ENCODE peak calls at places on chromosomes 5 and 9, in four cellular contexts. E, X, T and F are unnamed samples.

GRCh38 chr5:31362931-31363568 is 168.8 kb downstream of the DROSHA start:
- DNase-seq in X (no peak), T (no peak), E (no peak), F (no peak)

GRCh38 chr5:133735346-133735745 is 123.0 kb upstream of the FSTL4 start:
- DNase-seq in T (peak), E (peak), X (peak), F (no peak)

GRCh38 chr9:4740373-4740622 is 704 bp downstream of the AK3 start:
- DNase-seq in X (no peak), E (peak), T (no peak), F (no peak)

GRCh38 chr9:36548454-36548853 is 24.2 kb upstream of the MELK start:
- DNase-seq in T (no peak), X (no peak), E (no peak), F (no peak)

GRCh38 chr5:113022661-113023060 is 46.1 kb downstream of the DCP2 start:
- DNase-seq in X (no peak), E (no peak), T (no peak), F (no peak)

GRCh38 chr9:126534431-126535186 is 79.1 kb upstream of the LMX1B start:
- DNase-seq in T (no peak), X (no peak), E (no peak), F (no peak)

GRCh38 chr9:12771891-12772290 is 2.9 kb upstream of the LURAP1L start:
- DNase-seq in T (peak), E (no peak), X (no peak), F (no peak)

GRCh38 chr5:78008356-78008967 is 232.3 kb upstream of the TBCA start:
- DNase-seq in X (peak), E (peak), T (peak), F (peak)

GRCh38 chr9:95876595-95876994 is 1.1 kb downstream of the ERCC6L2 start:
- DNase-seq in E (peak), X (no peak), T (no peak), F (no peak)

GRCh38 chr9:90774682-90775081 is 26.9 kb upstream of the SYK start:
- DNase-seq in T (no peak), E (no peak), X (no peak), F (no peak)

GRCh38 chr9:74078647-74079046 is 418.5 kb upstream of the RORB start:
- DNase-seq in T (peak), X (no peak), E (no peak), F (no peak)

GRCh38 chr5:84249918-84250635 is 134.6 kb downstream of the EDIL3 start:
- DNase-seq in X (peak), E (peak), T (peak), F (no peak)

GRCh38 chr9:120841930-120842684 is 615 bp downstream of the PSMD5 start:
- DNase-seq in E (peak), T (no peak), X (no peak), F (peak)

GRCh38 chr5:157576678-157577077 is 1.1 kb upstream of the ADAM19 start:
- DNase-seq in X (no peak), T (no peak), E (no peak), F (no peak)

GRCh38 chr9:93303258-93303771 is 119.4 kb downstream of the WNK2 start:
- DNase-seq in X (no peak), T (no peak), E (no peak), F (no peak)

GRCh38 chr9:95508242-95508967 is 8.4 kb downstream of the PTCH1 start:
- DNase-seq in X (no peak), E (no peak), T (no peak), F (no peak)

GRCh38 chr5:14582797-14583137 is 1.2 kb downstream of the OTULINL start:
- DNase-seq in E (no peak), X (no peak), T (no peak), F (no peak)
- H3K4me3 ChIP-seq in E (peak), X (no peak), T (no peak), F (no peak)

DNA sequence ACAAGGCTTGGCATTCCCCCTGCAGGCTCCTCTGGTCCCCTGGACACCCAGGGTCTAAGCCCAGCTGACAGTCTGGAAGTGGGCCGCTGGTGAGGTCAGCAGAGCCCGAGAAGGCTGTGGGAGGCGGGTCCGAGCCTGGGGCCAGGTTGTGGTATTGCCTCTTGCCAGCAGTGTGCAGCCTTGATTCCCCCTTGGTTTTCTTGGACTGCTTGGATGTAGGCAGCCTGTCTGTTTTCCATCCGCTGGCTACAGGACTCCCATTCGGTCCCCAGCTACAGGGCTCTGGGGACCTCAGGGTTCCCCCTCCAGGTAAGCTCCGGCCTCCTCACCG is 1.6 kb downstream of the AIF1L start:
- DNase-seq in T (no peak), E (no peak), X (no peak), F (peak)
- H3K4me3 ChIP-seq in T (no peak), E (no peak), X (no peak), F (peak)

GRCh38 chr9:86080112-86080579 is 19.2 kb downstream of the GOLM1 start:
- DNase-seq in E (no peak), T (no peak), X (no peak), F (no peak)
- H3K4me3 ChIP-seq in E (no peak), T (no peak), X (no peak), F (no peak)

GRCh38 chr9:99059074-99059894 is 45.6 kb upstream of the TGFBR1 start:
- DNase-seq in T (no peak), E (no peak), X (no peak), F (no peak)
- H3K4me3 ChIP-seq in T (no peak), E (no peak), X (no peak), F (no peak)

GRCh38 chr5:58200451-58200850 is 259.4 kb downstream of the PLK2 start:
- DNase-seq in X (no peak), T (no peak), E (peak), F (no peak)
- H3K4me3 ChIP-seq in X (no peak), T (no peak), E (no peak), F (no peak)

DNA sequence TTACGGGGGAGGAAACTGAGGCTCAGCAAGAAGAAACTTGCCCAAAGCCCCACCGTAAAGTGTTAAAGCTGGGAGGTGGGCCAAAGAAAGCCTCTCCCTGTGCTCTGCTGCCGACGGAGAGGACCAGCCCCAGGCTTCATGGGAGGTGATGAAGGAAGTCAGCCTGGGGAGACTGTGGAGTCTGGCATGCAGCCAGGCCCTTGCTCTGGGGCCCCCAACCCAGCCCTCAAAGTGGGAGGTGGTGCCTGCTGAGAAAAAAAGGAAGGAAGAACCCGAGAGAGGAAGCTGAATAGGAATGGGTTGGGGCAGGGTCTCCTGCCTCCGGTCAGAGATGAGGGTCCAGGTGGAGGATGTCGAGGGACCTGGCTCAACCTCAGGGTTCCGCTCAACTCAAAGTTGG is 3.8 kb downstream of the RNF44 start:
- DNase-seq in T (no peak), E (no peak), X (no peak), F (no peak)
- H3K4me3 ChIP-seq in T (no peak), E (no peak), X (peak), F (no peak)

GRCh38 chr9:10614201-10614870 is 1.5 kb upstream of the PTPRD start:
- DNase-seq in E (no peak), X (no peak), T (no peak), F (no peak)
- H3K4me3 ChIP-seq in E (no peak), X (no peak), T (no peak), F (no peak)